ENCODE peak calls at places on chromosomes 12 and 14, in five cellular contexts. W is neural crest cell; M is CD4-positive, alpha-beta T cell; C is epithelial cell of esophagus; P is mesothelial cell of epicardium. U is an unnamed sample.

GRCh38 chr14:30943694-30944093 is 69.3 kb downstream of the COCH start:
- DNase-seq in W (no peak), M (no peak), C (no peak), P (no peak), U (no peak)

GRCh38 chr12:26431211-26431610 is 235.8 kb downstream of the SSPN start:
- DNase-seq in W (no peak), M (no peak), C (no peak), P (no peak), U (no peak)

GRCh38 chr12:93301171-93301570 is 76.6 kb upstream of the NUDT4 start:
- DNase-seq in W (no peak), M (no peak), C (no peak), P (no peak), U (no peak)

GRCh38 chr12:57106021-57106708 is 5.0 kb downstream of the STAT6 start:
- DNase-seq in W (no peak), M (no peak), C (no peak), P (no peak), U (no peak)

GRCh38 chr14:34403646-34404045 is 58.4 kb downstream of the SPTSSA start:
- DNase-seq in W (no peak), M (no peak), C (peak), P (no peak), U (no peak)

GRCh38 chr14:98069712-98070133 is 1202.3 kb downstream of the BCL11B start:
- DNase-seq in W (no peak), M (no peak), C (peak), P (no peak), U (no peak)

GRCh38 chr14:68379510-68380303 is 413.2 kb downstream of the ZFP36L1 start:
- DNase-seq in W (no peak), M (peak), C (no peak), P (no peak), U (no peak)

GRCh38 chr14:29637406-29637805 is 290.2 kb downstream of the PRKD1 start:
- DNase-seq in W (no peak), M (no peak), C (no peak), P (no peak), U (no peak)

GRCh38 chr14:23608454-23608853 is 27.7 kb upstream of the DHRS2 start:
- DNase-seq in W (no peak), M (no peak), C (no peak), P (no peak), U (no peak)

GRCh38 chr12:71558445-71558844 is 105.2 kb downstream of the ZFC3H1 start:
- DNase-seq in W (no peak), M (no peak), C (no peak), P (no peak), U (no peak)

GRCh38 chr14:100297320-100298300 is 8.6 kb downstream of the SLC25A29 start:
- DNase-seq in W (no peak), M (no peak), C (no peak), P (no peak), U (peak)

GRCh38 chr12:106303202-106303820 is 778 bp downstream of the TCP11L2 start:
- DNase-seq in W (peak), M (peak), C (peak), P (peak), U (peak)

GRCh38 chr12:85662209-85662607 is 174.0 kb downstream of the RASSF9 start:
- DNase-seq in W (no peak), M (no peak), C (no peak), P (no peak), U (no peak)

GRCh38 chr12:128420163-128420562 is 153.2 kb downstream of the TMEM132C start:
- DNase-seq in W (no peak), M (no peak), C (no peak), P (no peak), U (no peak)

DNA sequence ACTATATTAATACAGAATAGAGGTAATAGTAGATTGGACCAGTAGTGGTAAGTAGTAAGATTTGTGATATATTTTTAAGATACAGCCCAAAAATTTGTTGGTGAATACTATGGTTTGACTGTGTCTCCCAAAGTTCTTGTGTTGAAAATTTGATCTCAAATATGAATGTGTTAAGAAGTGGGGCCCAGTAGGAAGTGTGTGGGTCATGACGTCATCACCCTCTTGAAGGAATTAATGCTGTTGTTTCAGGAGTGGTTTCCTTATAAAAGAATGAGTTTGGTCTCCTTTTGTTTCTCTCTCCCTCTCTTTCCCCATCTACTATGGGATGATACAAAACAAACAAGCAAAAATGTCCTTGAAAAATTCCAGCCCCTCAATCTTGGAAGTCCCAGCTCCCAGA is 16.3 kb downstream of the LUM start:
- DNase-seq in W (no peak), M (no peak), C (peak), P (no peak), U (no peak)
- TF ChIP-seq CTCF in W (no peak), M (no peak), C (no peak), P (no peak), U (no peak)

GRCh38 chr12:69985656-69986055 is 160.6 kb downstream of the MYRFL start:
- DNase-seq in W (no peak), M (no peak), C (peak), P (no peak), U (no peak)

GRCh38 chr12:69988601-69989194 is 163.7 kb downstream of the MYRFL start:
- DNase-seq in W (no peak), M (no peak), C (peak), P (no peak), U (no peak)

GRCh38 chr12:69984216-69984615 is 159.2 kb downstream of the MYRFL start:
- DNase-seq in W (no peak), M (no peak), C (no peak), P (no peak), U (no peak)

GRCh38 chr12:69986109-69986508 is 161.1 kb downstream of the MYRFL start:
- DNase-seq in W (no peak), M (no peak), C (no peak), P (no peak), U (no peak)

DNA sequence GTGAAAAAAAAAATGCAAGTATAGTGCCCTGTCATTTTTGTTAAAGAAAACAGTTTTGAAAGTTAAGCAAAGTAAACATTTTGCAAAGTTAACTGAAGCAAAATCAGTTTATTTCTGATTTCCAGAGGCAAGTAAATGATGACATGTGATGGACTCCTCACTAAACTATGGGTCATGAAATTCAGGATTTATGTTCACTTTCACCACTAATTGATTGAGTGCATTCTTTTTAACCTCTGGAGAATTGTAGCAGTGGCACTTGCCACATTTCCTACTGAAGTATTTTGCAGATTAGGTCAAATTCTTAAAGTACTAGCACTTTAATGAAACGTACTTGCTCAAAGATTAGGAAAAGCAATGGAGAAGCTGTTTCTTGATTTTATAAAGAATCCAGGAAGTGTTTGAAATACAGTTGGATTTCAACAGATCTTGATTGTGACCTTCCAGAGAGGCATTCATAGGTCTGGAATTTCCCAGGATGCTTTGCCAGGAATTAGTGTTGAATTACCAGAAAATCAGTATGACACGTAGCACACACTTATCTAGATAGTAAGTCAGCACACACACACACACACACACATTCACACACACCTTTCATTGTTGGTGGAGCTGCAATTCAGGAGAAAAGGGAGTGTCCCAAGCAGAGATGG is 162.6 kb downstream of the MYRFL start:
- DNase-seq in W (no peak), M (no peak), C (peak), P (no peak), U (no peak)
- TF ChIP-seq CTCF in W (no peak), M (no peak), C (no peak), P (no peak), U (no peak)

GRCh38 chr14:103290056-103290455 is 44.0 kb upstream of the EIF5 start:
- DNase-seq in W (no peak), M (no peak), C (no peak), P (no peak), U (no peak)

GRCh38 chr14:103292426-103293374 is 41.3 kb upstream of the EIF5 start:
- DNase-seq in W (peak), M (peak), C (peak), P (peak), U (peak)

GRCh38 chr14:103290961-103291360 is 43.1 kb upstream of the EIF5 start:
- DNase-seq in W (no peak), M (no peak), C (no peak), P (no peak), U (no peak)

GRCh38 chr14:103288076-103288766 is 45.8 kb upstream of the EIF5 start:
- DNase-seq in W (no peak), M (no peak), C (no peak), P (no peak), U (no peak)

DNA sequence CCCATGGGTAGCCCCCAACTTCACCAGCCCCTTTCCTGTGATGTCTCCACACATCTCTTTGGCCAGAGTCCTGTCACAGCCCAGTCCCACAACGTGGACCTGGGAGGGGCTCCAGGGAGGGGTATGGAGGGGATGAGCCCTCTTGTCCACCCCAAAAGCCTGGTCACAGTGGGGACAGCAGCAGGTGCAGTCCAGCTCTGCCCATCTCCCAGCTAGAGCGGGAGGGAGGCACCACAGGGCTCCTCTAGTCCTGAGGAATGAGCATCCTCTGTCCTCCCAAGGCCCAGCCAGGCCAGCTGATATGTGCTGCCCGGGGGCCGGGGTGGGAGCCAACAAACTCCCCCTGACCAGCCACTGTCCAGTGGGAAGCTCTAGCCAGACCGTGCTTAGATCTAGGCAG is 43.5 kb upstream of the EIF5 start:
- DNase-seq in W (no peak), M (no peak), C (no peak), P (no peak), U (no peak)
- TF ChIP-seq CTCF in W (no peak), M (no peak), C (no peak), P (no peak), U (no peak)

GRCh38 chr12:34388636-34389377 is 366.5 kb downstream of the ALG10 start:
- DNase-seq in W (no peak), M (no peak), C (no peak), P (no peak), U (peak)

GRCh38 chr12:34387711-34388635 is 365.7 kb downstream of the ALG10 start:
- DNase-seq in W (no peak), M (no peak), C (no peak), P (no peak), U (peak)

GRCh38 chr12:34390171-34390841 is 368.0 kb downstream of the ALG10 start:
- DNase-seq in W (no peak), M (no peak), C (no peak), P (no peak), U (peak)

GRCh38 chr12:34390846-34391700 is 368.8 kb downstream of the ALG10 start:
- DNase-seq in W (no peak), M (no peak), C (no peak), P (no peak), U (peak)

DNA sequence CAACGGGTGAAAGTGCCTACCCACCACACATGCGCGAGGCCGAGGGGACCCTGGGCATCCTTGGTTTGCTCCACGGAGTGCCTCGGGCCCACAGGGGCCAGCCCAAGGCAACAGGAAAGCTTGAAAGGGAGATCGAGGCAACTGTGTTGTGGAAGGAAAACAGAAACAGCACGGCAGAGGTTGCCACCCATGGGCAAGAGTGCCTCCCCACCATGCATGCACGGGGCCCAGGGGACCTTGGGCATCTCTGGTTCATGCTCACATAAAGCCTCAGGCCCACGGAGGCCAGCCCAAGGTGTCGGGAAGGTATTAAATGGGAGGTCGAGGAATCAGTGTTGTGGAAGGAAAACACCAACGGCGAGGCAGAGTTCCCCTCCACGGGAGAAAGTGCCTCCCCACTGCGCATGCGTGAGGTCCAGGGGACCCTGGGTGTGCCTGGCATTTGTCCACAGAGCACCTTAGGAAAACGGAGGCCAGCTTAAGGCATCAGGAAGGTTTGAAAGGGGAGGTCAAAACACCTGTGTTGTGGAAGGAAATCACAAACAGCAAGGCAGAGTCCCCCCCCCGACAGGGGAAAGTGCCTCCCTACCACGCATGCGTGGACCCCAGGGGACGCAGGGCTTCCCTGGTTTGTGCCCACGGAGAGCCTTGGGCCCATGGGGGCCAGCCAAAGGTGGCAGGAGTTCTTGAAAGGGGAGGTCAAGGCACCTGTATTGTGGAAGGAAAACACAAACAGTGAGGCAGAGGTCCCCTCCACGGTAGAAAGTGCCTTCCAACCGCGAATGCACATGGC is 367.3 kb downstream of the ALG10 start:
- DNase-seq in W (no peak), M (no peak), C (no peak), P (no peak), U (peak)
- TF ChIP-seq CTCF in W (no peak), M (no peak), C (no peak), P (no peak), U (no peak)

GRCh38 chr14:102973706-102974280 is 51.3 kb downstream of the AMN start:
- DNase-seq in W (no peak), M (no peak), C (no peak), P (no peak), U (peak)

GRCh38 chr14:102971836-102972606 is 49.6 kb downstream of the AMN start:
- DNase-seq in W (no peak), M (no peak), C (no peak), P (no peak), U (peak)

GRCh38 chr14:102977475-102977874 is 55.0 kb downstream of the AMN start:
- DNase-seq in W (no peak), M (no peak), C (no peak), P (no peak), U (no peak)

GRCh38 chr14:102979406-102979805 is 56.9 kb downstream of the AMN start:
- DNase-seq in W (no peak), M (no peak), C (no peak), P (no peak), U (no peak)

GRCh38 chr14:102975662-102976061 is 53.2 kb downstream of the AMN start:
- DNase-seq in W (no peak), M (no peak), C (no peak), P (no peak), U (no peak)
- TF ChIP-seq CTCF in W (no peak), M (no peak), C (no peak), P (no peak), U (no peak)

DNA sequence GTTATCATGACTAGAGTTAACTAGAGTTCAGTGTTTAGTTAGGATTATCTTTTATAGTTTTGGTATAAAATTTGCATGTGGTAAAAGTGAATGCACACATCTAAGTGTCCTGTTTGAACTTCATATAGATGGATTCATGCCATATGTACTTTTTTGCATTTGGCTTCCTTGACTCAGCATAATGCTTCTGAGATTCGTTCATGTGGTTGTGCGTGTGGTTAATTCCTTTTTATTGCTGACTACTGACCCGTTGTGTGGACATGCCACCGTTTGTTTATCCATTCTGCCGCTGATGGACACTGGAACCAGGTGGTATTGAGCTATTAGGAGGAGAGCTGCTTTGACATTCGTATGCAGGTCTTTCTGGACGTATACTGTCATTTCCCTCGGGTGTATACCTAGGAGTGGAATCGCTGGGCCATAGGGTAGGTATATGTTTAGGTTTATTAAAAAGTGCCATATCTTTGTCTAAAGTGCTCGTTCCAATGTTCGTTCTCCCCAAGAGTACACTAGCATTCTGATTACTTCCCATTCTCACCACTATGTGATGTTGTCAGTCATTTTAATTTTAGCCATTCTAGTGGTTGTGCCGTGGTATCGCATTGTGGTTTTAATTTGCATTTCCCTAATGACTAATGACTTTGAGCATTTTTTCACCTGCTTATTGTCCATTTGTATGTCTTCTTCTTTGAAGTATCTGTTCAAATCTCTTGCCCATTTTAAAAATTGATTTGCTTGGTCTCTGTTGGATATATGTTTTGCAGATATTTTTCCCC is 37.7 kb downstream of the RIN3 start:
- DNase-seq in W (no peak), M (no peak), C (no peak), P (no peak), U (no peak)
- TF ChIP-seq CTCF in W (no peak), M (no peak), C (no peak), P (no peak), U (peak)

U was measured in CD14-positive monocyte.